ENCODE peak calls at places on chromosome 12, in seven cellular contexts. O is colonic mucosa, I is AG10803, Z is neuronal stem cell, L is mammary epithelial cell, F is neural progenitor cell, U is breast epithelium. T is an unnamed sample.

GRCh38 chr12:100545092-100545491 is 28.4 kb upstream of the GAS2L3 start:
- DNase-seq in O (no peak), I (no peak), Z (no peak), L (peak), F (no peak), U (no peak), T (no peak)

GRCh38 chr12:114166360-114166759 is 200.2 kb upstream of the RBM19 start:
- DNase-seq in O (no peak), I (peak), Z (peak), L (no peak), F (peak), U (no peak), T (peak)

GRCh38 chr12:109947511-109947910 is 47.4 kb downstream of the TCHP start:
- DNase-seq in O (no peak), I (peak), Z (no peak), L (peak), F (no peak), U (no peak), T (no peak)

GRCh38 chr12:50039151-50039835 is 14.0 kb upstream of the RACGAP1 start:
- DNase-seq in O (peak), I (peak), Z (peak), L (peak), F (peak), U (peak), T (peak)

GRCh38 chr12:46372852-46373302 is 304 bp upstream of the SLC38A2 start:
- DNase-seq in O (peak), I (no peak), Z (no peak), L (no peak), F (no peak), U (no peak), T (no peak)

GRCh38 chr12:122958198-122958888 is 7.9 kb downstream of the ABCB9 start:
- DNase-seq in O (no peak), I (no peak), Z (no peak), L (no peak), F (no peak), U (no peak), T (no peak)

GRCh38 chr12:14284189-14284722 is 81.2 kb upstream of the ATF7IP start:
- DNase-seq in O (no peak), I (peak), Z (no peak), L (no peak), F (peak), U (no peak), T (no peak)

GRCh38 chr12:54658306-54659264 is 10.4 kb upstream of the DCD start:
- DNase-seq in O (peak), I (peak), Z (no peak), L (peak), F (peak), U (no peak), T (peak)

GRCh38 chr12:82968644-82969339 is 282.1 kb downstream of the TMTC2 start:
- DNase-seq in O (no peak), I (no peak), Z (no peak), L (no peak), F (no peak), U (no peak), T (no peak)

GRCh38 chr12:130192667-130193345 is 30.5 kb downstream of the FZD10 start:
- DNase-seq in O (no peak), I (no peak), Z (no peak), L (no peak), F (peak), U (no peak), T (no peak)

GRCh38 chr12:121796855-121797751 is 3.6 kb upstream of the RHOF start:
- DNase-seq in O (peak), I (peak), Z (peak), L (peak), F (peak), U (peak), T (peak)

GRCh38 chr12:55681142-55682077 is 26.3 kb downstream of the ITGA7 start:
- DNase-seq in O (peak), I (peak), Z (peak), L (peak), F (peak), U (no peak), T (peak)

GRCh38 chr12:14913381-14913781 is 25.0 kb downstream of the ERP27 start:
- DNase-seq in O (no peak), I (no peak), Z (no peak), L (peak), F (no peak), U (peak), T (no peak)

GRCh38 chr12:118053071-118053985 is 7.7 kb downstream of the WSB2 start:
- DNase-seq in O (no peak), I (peak), Z (no peak), L (no peak), F (no peak), U (no peak), T (peak)

GRCh38 chr12:90801776-90802175 is 153.2 kb downstream of the CCER1 start:
- DNase-seq in O (no peak), I (peak), Z (no peak), L (peak), F (no peak), U (no peak), T (no peak)

GRCh38 chr12:132715874-132716273 is 5.2 kb downstream of the PGAM5 start:
- DNase-seq in O (no peak), I (no peak), Z (no peak), L (no peak), F (no peak), U (no peak), T (no peak)

GRCh38 chr12:40262657-40263056 is 37.9 kb downstream of the LRRK2 start:
- DNase-seq in O (no peak), I (no peak), Z (no peak), L (no peak), F (no peak), U (no peak), T (no peak)

GRCh38 chr12:57724003-57724935 is 14.3 kb downstream of the AGAP2 start:
- DNase-seq in O (no peak), I (no peak), Z (no peak), L (no peak), F (no peak), U (peak), T (no peak)

GRCh38 chr12:40770781-40771180 is 78.5 kb downstream of the CNTN1 start:
- DNase-seq in O (no peak), I (no peak), Z (no peak), L (no peak), F (no peak), U (no peak), T (no peak)

GRCh38 chr12:30753233-30753632 is 1.5 kb downstream of the CAPRIN2 start:
- DNase-seq in O (no peak), I (peak), Z (peak), L (peak), F (peak), U (no peak), T (no peak)
- H3K4me3 ChIP-seq in O (no peak), I (peak), Z (no peak), L (peak), F (peak), U (no peak), T (no peak)

DNA sequence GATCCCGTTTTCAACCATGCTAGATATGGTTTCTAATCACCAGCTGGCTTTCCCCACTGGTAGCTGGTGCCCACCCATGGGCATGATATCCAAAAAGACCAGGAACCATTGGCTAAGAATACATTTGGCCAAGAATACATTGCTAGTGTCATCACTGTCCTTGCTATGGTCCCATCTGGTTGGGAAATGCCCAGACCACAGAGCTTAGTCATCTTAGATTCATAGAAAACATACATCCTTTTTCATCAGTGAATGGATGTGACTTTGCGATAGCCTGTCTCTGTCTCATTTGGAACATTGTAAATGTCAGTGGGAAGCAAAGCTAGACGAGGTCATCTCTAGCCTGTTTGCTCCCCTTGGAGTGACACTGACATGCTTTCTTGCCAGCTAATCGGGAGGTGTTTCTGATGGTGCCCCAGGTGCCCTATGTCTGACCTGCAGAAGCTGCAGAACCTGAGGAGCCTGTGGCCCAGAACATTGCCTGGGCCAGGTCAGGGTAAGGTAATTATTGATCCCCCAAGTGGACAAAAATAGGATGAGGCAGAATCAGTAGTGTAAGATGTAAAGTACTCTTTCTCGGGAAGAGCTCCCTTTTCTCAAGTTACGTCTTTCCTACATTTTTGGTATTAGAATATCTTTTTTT is 194.8 kb downstream of the SLC41A2 start:
- DNase-seq in O (no peak), I (no peak), Z (no peak), L (peak), F (no peak), U (no peak), T (no peak)
- H3K4me3 ChIP-seq in O (no peak), I (no peak), Z (no peak), L (no peak), F (no peak), U (no peak), T (no peak)

GRCh38 chr12:70960484-70960883 is 39.9 kb upstream of the PTPRR start:
- DNase-seq in O (no peak), I (no peak), Z (no peak), L (no peak), F (no peak), U (no peak), T (no peak)
- H3K4me3 ChIP-seq in O (no peak), I (no peak), Z (no peak), L (no peak), F (no peak), U (no peak), T (no peak)

DNA sequence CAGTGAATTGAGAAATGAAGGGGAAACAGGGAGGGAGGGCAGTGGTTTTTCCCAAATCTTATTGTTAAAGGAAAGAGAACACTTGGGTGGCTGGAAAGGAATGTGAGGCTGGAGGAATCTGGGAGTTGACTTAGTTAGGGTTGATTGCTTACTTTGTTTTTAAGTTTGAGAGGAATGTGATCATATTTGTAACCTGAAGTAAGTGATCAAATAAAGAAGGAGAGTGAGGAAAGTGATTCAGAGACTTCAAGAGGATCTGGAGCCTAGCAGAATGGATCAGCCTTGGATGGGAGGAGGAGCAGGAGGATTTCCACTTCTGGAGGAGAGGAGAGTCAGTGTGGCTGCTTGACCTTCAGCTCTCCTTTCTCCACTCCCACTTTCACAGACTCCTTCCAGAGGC is 6.0 kb upstream of the LRP6 start:
- DNase-seq in O (no peak), I (peak), Z (no peak), L (no peak), F (peak), U (no peak), T (no peak)
- H3K4me3 ChIP-seq in O (no peak), I (no peak), Z (no peak), L (no peak), F (no peak), U (no peak), T (no peak)

DNA sequence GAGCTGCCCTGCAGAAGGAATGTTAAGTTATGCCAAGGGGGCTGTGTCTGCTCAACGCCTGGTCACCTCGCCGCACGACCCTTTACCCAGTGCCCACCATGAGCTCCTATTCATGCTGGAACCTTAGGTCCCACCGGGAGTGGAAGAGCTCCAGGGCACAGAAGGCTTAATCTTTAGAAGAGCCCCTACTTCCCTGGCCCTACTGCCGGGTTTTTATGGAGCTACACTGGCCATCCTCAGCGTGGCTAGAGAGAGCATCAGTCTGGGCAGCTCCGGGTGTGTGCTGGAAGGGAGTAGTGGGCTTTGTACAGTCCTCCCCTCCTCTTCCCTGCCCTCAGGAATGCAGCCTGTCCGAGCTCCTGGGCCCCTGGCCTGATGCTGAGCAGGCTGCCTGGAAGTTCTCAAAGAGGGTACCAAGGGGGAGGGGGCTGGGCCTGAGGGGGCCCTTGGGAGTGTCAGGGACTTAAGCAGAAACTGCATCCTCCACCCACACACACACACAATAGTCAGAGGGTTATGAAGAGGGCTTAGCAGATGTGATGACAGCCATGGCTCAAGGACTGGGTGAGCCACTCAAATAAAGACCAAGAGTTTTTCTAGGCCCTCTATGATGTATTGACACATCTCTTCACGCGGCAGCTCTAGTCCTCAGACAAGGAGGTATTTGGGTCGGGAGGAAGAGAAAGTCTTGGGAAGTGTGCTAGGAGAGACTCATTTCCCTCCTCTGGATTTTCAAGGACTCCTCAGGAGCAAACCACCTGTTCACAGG is 16.4 kb upstream of the FIGNL2 start:
- DNase-seq in O (no peak), I (no peak), Z (no peak), L (no peak), F (peak), U (no peak), T (no peak)
- H3K4me3 ChIP-seq in O (no peak), I (peak), Z (peak), L (no peak), F (peak), U (peak), T (no peak)

GRCh38 chr12:51322452-51322851 is 1.5 kb downstream of the BIN2 start:
- DNase-seq in O (no peak), I (no peak), Z (no peak), L (no peak), F (no peak), U (no peak), T (no peak)
- H3K4me3 ChIP-seq in O (no peak), I (no peak), Z (no peak), L (no peak), F (no peak), U (no peak), T (peak)